ENCODE peak calls at places on chromosomes 2 and 18, in ten cellular contexts. X, E, S, Z, H, G, B, U, N and V are unnamed samples.

GRCh38 chr2:163641986-163642385 is 93.8 kb downstream of the FIGN start:
- DNase-seq in X (no peak), E (no peak), S (no peak), Z (no peak), H (no peak), G (no peak), B (no peak), U (no peak), N (no peak), V (no peak)

GRCh38 chr2:157329524-157329923 is 3.9 kb upstream of the ERMN start:
- DNase-seq in X (no peak), E (no peak), S (no peak), Z (no peak), H (no peak), G (no peak), B (peak), U (no peak), N (no peak), V (no peak)

GRCh38 chr2:216683846-216684245 is 11.5 kb downstream of the IGFBP5 start:
- DNase-seq in X (no peak), E (peak), S (peak), Z (peak), H (peak), G (peak), B (no peak), U (no peak), N (no peak), V (no peak)

GRCh38 chr2:102841107-102841840 is 79.4 kb downstream of the TMEM182 start:
- DNase-seq in X (peak), E (no peak), S (no peak), Z (no peak), H (peak), G (no peak), B (no peak), U (peak), N (no peak), V (no peak)

GRCh38 chr18:46109386-46109785 is 5.2 kb downstream of the HAUS1 start:
- DNase-seq in X (no peak), E (no peak), S (no peak), Z (no peak), H (no peak), G (no peak), B (no peak), U (no peak), N (no peak), V (no peak)

GRCh38 chr2:127293386-127293757 is 572 bp downstream of the ERCC3 start:
- DNase-seq in X (no peak), E (no peak), S (no peak), Z (no peak), H (peak), G (no peak), B (no peak), U (no peak), N (peak), V (no peak)

GRCh38 chr2:108316194-108316880 is 27.6 kb downstream of the SULT1C2 start:
- DNase-seq in X (no peak), E (no peak), S (no peak), Z (no peak), H (peak), G (no peak), B (no peak), U (no peak), N (no peak), V (no peak)

GRCh38 chr2:24421668-24422067 is 61.3 kb upstream of the ITSN2 start:
- DNase-seq in X (no peak), E (peak), S (no peak), Z (no peak), H (peak), G (no peak), B (no peak), U (no peak), N (peak), V (peak)

GRCh38 chr2:177429688-177430325 is 37.2 kb downstream of the AGPS start:
- DNase-seq in X (no peak), E (no peak), S (no peak), Z (no peak), H (no peak), G (no peak), B (no peak), U (no peak), N (no peak), V (no peak)

GRCh38 chr2:130755234-130756040 is at the start of gene AMER3:
- DNase-seq in X (no peak), E (no peak), S (no peak), Z (no peak), H (peak), G (no peak), B (peak), U (no peak), N (no peak), V (no peak)

GRCh38 chr2:26482211-26483026 is 4.5 kb upstream of the OTOF start:
- DNase-seq in X (no peak), E (no peak), S (no peak), Z (no peak), H (no peak), G (no peak), B (peak), U (peak), N (no peak), V (no peak)

DNA sequence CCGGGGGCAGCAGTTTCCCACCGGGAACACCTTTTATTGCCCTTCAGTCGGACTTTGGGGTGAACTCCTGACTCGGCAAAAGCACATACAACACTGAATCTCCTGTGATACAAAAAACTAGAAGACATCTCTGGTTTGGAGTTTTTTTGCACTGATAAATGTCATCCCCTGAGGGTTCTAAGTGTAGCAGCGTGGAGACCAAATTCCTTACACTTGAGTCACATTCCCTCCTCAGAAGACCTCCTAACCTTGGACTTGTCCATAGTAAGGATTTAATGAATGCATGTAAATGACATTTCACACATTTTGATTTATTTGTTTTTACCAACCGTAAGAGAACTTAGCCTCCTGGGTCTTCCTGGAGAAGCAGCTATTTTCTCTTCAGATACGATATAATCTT is 54.0 kb upstream of the GPR45 start:
- DNase-seq in X (no peak), E (no peak), S (no peak), Z (no peak), H (no peak), G (no peak), B (no peak), U (no peak), N (no peak), V (no peak)
- H3K27ac ChIP-seq in X (no peak), E (no peak), S (no peak), Z (no peak), H (no peak), G (no peak), B (no peak), U (no peak), N (no peak), V (no peak)

DNA sequence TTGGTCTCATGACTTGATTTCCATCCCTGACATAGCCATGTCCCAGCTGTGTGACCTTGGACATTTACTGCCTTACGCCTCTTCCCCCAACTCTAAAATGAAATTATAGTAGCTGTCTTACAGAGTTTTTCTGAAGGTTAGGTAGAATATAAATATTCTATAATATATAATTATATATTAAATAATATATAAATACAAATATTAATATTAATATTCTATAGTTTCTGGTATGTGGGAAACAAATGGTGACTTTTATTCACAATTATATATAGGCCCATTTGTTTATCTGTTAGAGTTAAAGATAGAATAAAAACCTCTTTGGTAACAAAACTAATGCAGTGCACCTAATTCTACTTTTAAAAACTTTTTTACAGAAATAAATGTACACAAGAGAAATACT is 1.7 kb downstream of the RBBP8 start:
- DNase-seq in X (no peak), E (no peak), S (no peak), Z (no peak), H (no peak), G (no peak), B (no peak), U (no peak), N (no peak), V (no peak)
- H3K4me3 ChIP-seq in X (peak), E (no peak), S (no peak), Z (peak), H (no peak), G (no peak), B (peak), U (no peak), N (no peak), V (no peak)

GRCh38 chr2:39682078-39682477 is 16.4 kb downstream of the TMEM178A start:
- DNase-seq in X (no peak), E (no peak), S (no peak), Z (no peak), H (no peak), G (no peak), B (no peak), U (no peak), N (no peak), V (no peak)
- H3K27ac ChIP-seq in X (no peak), E (no peak), S (no peak), Z (no peak), H (no peak), G (no peak), B (no peak), U (peak), N (no peak), V (no peak)

GRCh38 chr18:24056506-24056905 is 42.0 kb downstream of the TTC39C start:
- DNase-seq in X (no peak), E (no peak), S (no peak), Z (no peak), H (no peak), G (no peak), B (no peak), U (no peak), N (no peak), V (no peak)

GRCh38 chr18:24054130-24054529 is 39.6 kb downstream of the TTC39C start:
- DNase-seq in X (no peak), E (no peak), S (no peak), Z (no peak), H (no peak), G (no peak), B (no peak), U (no peak), N (peak), V (peak)

GRCh38 chr18:24055878-24056277 is 41.3 kb downstream of the TTC39C start:
- DNase-seq in X (no peak), E (no peak), S (no peak), Z (no peak), H (no peak), G (no peak), B (no peak), U (no peak), N (no peak), V (no peak)

GRCh38 chr18:24053211-24053610 is 38.7 kb downstream of the TTC39C start:
- DNase-seq in X (no peak), E (no peak), S (no peak), Z (no peak), H (no peak), G (no peak), B (no peak), U (no peak), N (no peak), V (no peak)

GRCh38 chr18:24055009-24055804 is 40.7 kb downstream of the TTC39C start:
- DNase-seq in X (no peak), E (no peak), S (no peak), Z (no peak), H (no peak), G (no peak), B (no peak), U (no peak), N (no peak), V (no peak)
- H3K4me3 ChIP-seq in X (no peak), E (no peak), S (no peak), Z (no peak), H (no peak), G (no peak), B (no peak), U (no peak), N (no peak), V (no peak)

GRCh38 chr18:9851511-9851910 is 34.3 kb upstream of the TXNDC2 start:
- DNase-seq in X (no peak), E (no peak), S (no peak), Z (no peak), H (no peak), G (no peak), B (no peak), U (no peak), N (no peak), V (no peak)

GRCh38 chr18:9852266-9853081 is 33.3 kb upstream of the TXNDC2 start:
- DNase-seq in X (no peak), E (no peak), S (no peak), Z (no peak), H (no peak), G (no peak), B (no peak), U (no peak), N (no peak), V (no peak)

GRCh38 chr18:9855686-9856085 is 30.1 kb upstream of the TXNDC2 start:
- DNase-seq in X (no peak), E (no peak), S (no peak), Z (no peak), H (no peak), G (no peak), B (no peak), U (no peak), N (no peak), V (no peak)

GRCh38 chr18:9856097-9856496 is 29.7 kb upstream of the TXNDC2 start:
- DNase-seq in X (no peak), E (no peak), S (no peak), Z (no peak), H (no peak), G (no peak), B (no peak), U (no peak), N (no peak), V (no peak)

DNA sequence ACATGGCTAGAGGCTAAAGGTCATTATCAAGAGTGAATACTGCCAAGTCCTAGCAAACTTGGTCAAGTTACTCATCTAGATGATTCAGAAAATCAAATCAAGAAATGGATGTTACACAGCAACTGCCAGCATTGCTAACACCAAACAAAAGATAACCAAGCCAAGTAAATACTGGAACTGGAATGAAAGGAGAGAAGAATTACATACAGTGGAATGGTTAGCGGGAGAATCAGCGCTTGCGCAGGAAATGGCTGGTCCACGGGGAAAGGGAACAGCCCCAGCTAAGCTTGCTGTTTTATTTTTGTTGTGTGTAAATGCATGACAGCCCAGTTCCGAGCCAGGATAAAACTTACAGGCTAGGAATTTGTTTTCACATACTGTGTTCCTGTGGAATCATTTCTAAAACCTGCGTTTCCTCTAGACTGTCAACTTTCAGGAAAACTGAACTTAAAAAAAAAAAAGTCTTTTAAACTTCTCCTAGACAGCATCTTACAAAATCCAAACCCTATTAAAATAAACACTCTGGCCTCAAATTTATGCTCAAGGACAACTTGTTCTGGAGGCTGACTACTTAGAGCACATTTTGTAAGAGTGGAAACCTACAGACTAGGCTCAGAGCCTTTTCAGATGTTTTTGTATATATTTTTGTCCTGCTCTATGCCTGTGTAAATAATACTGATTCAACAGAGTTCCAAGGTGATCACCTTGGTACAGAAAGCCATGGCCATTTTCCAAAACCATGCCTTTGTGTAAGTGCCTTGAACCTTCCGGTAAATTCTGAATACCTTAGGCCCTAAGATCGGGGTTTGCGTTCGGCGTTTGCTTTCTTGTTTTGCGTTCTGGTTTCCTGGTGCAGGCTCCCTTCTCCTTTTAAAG is 30.7 kb upstream of the TXNDC2 start:
- DNase-seq in X (no peak), E (no peak), S (no peak), Z (no peak), H (peak), G (no peak), B (no peak), U (no peak), N (no peak), V (no peak)
- H3K27ac ChIP-seq in X (peak), E (no peak), S (peak), Z (peak), H (peak), G (peak), B (peak), U (no peak), N (no peak), V (no peak)

GRCh38 chr2:197207106-197207505 is 103.5 kb downstream of the ANKRD44 start:
- DNase-seq in X (no peak), E (no peak), S (no peak), Z (no peak), H (no peak), G (no peak), B (no peak), U (no peak), N (no peak), V (no peak)

GRCh38 chr2:197209274-197209673 is 101.3 kb downstream of the ANKRD44 start:
- DNase-seq in X (no peak), E (no peak), S (no peak), Z (no peak), H (no peak), G (no peak), B (no peak), U (no peak), N (no peak), V (no peak)

GRCh38 chr2:197208029-197208428 is 102.6 kb downstream of the ANKRD44 start:
- DNase-seq in X (no peak), E (no peak), S (no peak), Z (no peak), H (no peak), G (no peak), B (no peak), U (no peak), N (no peak), V (no peak)

GRCh38 chr2:197208841-197209240 is 101.7 kb downstream of the ANKRD44 start:
- DNase-seq in X (no peak), E (no peak), S (no peak), Z (no peak), H (no peak), G (no peak), B (no peak), U (no peak), N (no peak), V (no peak)

DNA sequence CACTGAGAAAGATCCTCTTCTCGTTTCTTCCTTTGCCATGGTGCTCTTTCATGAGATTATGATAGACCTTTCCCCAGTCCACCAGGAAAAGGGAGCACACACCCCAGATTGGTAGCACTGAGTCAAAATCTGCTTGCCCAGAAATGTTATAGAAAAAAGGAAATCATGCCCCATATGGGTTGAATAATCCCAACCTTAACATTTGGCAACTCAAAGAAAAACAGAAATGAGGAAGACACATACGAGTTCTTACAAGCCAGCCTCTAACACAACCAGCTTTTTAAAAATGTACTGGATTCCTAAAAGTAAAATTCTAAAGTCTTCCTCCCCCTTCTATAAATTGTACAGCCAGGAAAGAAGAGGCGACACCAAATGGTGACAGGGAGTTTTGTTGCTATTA is 103.0 kb downstream of the ANKRD44 start:
- DNase-seq in X (no peak), E (no peak), S (no peak), Z (no peak), H (no peak), G (no peak), B (no peak), U (no peak), N (no peak), V (no peak)
- H3K4me3 ChIP-seq in X (no peak), E (no peak), S (no peak), Z (no peak), H (no peak), G (no peak), B (no peak), U (no peak), N (peak), V (no peak)

DNA sequence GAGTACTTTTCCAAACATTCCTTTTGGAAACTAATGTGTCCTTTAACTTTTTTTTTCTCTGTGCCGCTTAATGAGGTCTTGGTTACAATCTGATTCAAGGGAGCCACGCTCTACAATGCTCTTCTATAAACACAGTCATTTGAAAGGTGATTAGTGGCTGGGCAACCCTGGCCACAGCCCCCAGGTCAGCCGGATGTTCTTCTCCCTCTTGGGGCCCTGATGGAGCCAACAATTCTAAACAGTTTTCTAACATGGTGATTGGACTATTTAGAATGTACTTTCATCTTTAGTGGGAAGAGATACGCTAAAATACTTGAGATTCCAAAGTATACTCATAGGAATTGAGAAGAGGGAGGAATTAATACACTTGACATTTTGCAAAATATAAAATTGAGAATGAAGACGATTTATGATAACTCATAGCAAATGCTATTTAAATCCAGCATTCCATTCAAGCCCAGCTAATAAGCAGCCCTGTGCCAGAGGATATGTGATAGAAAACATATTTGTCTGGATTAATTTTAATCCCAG is 83.7 kb upstream of the MBOAT2 start:
- DNase-seq in X (no peak), E (no peak), S (no peak), Z (no peak), H (no peak), G (no peak), B (no peak), U (no peak), N (no peak), V (no peak)
- H3K27ac ChIP-seq in X (no peak), E (no peak), S (no peak), Z (no peak), H (no peak), G (no peak), B (no peak), U (no peak), N (no peak), V (no peak)